ENCODE peak calls at places on chromosomes 4 and X, in six cellular contexts. A is activated CD4-positive, alpha-beta T cell treated with anti-CD3 and anti-CD28 coated beads, Interleukin-2, amount 50 U/mL, for 24 hours; U is stimulated activated CD4-positive, alpha-beta T cell treated with anti-CD3 and anti-CD28 coated beads, Interleukin-1b, Interleukin-23, amount 100 ng/mL, for 48 hours; D is GM04504; Y is SIG-M5; G is skeletal muscle cell. J is an unnamed sample.

GRCh38 chr4:25439913-25440477 is 62.9 kb downstream of the ANAPC4 start:
- DNase-seq in G (peak), A (peak), D (peak), U (peak), Y (no peak), J (peak)

GRCh38 chrX:95076449-95076848 is 1402.4 kb downstream of the FAM133A start:
- DNase-seq in G (no peak), U (no peak), Y (no peak), A (no peak), D (no peak), J (no peak)

GRCh38 chr4:108199881-108200280 is 31.1 kb upstream of the LEF1 start:
- DNase-seq in G (no peak), A (no peak), Y (no peak), U (no peak), D (no peak), J (no peak)

GRCh38 chr4:78217557-78217956 is 160.4 kb downstream of the FRAS1 start:
- DNase-seq in G (no peak), D (no peak), A (no peak), U (no peak), Y (no peak), J (no peak)

GRCh38 chr4:244471-244870 is 60.8 kb downstream of the ZNF732 start:
- DNase-seq in A (peak), U (peak), G (no peak), Y (no peak), D (no peak), J (no peak)

GRCh38 chrX:51420610-51421009 is 75.8 kb downstream of the NUDT11 start:
- DNase-seq in D (peak), U (no peak), G (no peak), A (peak), Y (no peak), J (peak)

GRCh38 chr4:80713409-80713808 is 317.1 kb upstream of the BMP3 start:
- DNase-seq in Y (no peak), G (no peak), U (no peak), D (no peak), A (no peak), J (no peak)

GRCh38 chr4:156322592-156322991 is 368.9 kb upstream of the CTSO start:
- DNase-seq in G (peak), D (peak), Y (no peak), A (no peak), U (no peak), J (peak)

GRCh38 chr4:95059630-95060029 is 301.9 kb downstream of the BMPR1B start:
- DNase-seq in Y (no peak), U (no peak), A (no peak), D (no peak), G (no peak), J (no peak)

GRCh38 chrX:115177941-115178340 is 11.3 kb upstream of the RBMXL3 start:
- DNase-seq in G (no peak), Y (no peak), A (no peak), D (no peak), U (no peak), J (no peak)

GRCh38 chrX:124395145-124395858 is 48.9 kb downstream of the SH2D1A start:
- DNase-seq in Y (no peak), U (no peak), D (no peak), A (no peak), G (no peak), J (no peak)

GRCh38 chr4:168623484-168623883 is 126.6 kb downstream of the PALLD start:
- DNase-seq in A (no peak), U (no peak), G (no peak), D (no peak), Y (no peak), J (no peak)

GRCh38 chr4:158521490-158522111 is at the start of gene RXFP1:
- DNase-seq in U (no peak), D (no peak), A (no peak), G (no peak), Y (peak), J (no peak)